ENCODE peak calls at places on chromosome 19, in four cellular contexts. U, I, Z and F are unnamed samples.

GRCh38 chr19:8363803-8364771 is at the start of gene ANGPTL4:
- DNase-seq in U (peak), I (peak), Z (peak), F (no peak)

GRCh38 chr19:17469092-17469370 is 1.3 kb upstream of the SLC27A1 start:
- DNase-seq in U (no peak), I (no peak), Z (no peak), F (no peak)

GRCh38 chr19:17380426-17381138 is 3.4 kb upstream of the PLVAP start:
- DNase-seq in U (no peak), I (no peak), Z (no peak), F (no peak)

GRCh38 chr19:861756-862528 is 2.5 kb downstream of the CFD start:
- DNase-seq in U (no peak), I (peak), Z (peak), F (peak)

GRCh38 chr19:33665776-33666175 is 44.0 kb downstream of the CHST8 start:
- DNase-seq in U (peak), I (no peak), Z (no peak), F (no peak)

GRCh38 chr19:49949735-49950589 is 11.0 kb downstream of the SIGLEC11 start:
- DNase-seq in U (peak), I (no peak), Z (no peak), F (no peak)

GRCh38 chr19:40133491-40133890 is 42.7 kb upstream of the ZNF780A start:
- DNase-seq in U (no peak), I (no peak), Z (no peak), F (no peak)

GRCh38 chr19:1136201-1136600 is 32.4 kb downstream of the GPX4 start:
- DNase-seq in U (no peak), I (no peak), Z (no peak), F (no peak)

GRCh38 chr19:33499671-33500506 is 21.7 kb downstream of the PEPD start:
- DNase-seq in U (peak), I (no peak), Z (no peak), F (no peak)

GRCh38 chr19:55081773-55082022 is 6.0 kb downstream of the EPS8L1 start:
- DNase-seq in U (no peak), I (no peak), Z (peak), F (no peak)

GRCh38 chr19:3669134-3669436 is 31.2 kb downstream of the PIP5K1C start:
- DNase-seq in U (no peak), I (no peak), Z (no peak), F (no peak)

GRCh38 chr19:11684987-11685675 is 53.6 kb downstream of the ZNF823 start:
- DNase-seq in U (no peak), I (no peak), Z (no peak), F (no peak)

GRCh38 chr19:38506723-38507550 is 73.4 kb downstream of the RYR1 start:
- DNase-seq in U (peak), I (peak), Z (peak), F (peak)

GRCh38 chr19:50826492-50827240 is 3.1 kb upstream of the KLK1 start:
- DNase-seq in U (peak), I (no peak), Z (no peak), F (no peak)

GRCh38 chr19:16106121-16106520 is 5.6 kb upstream of the RAB8A start:
- DNase-seq in U (no peak), I (peak), Z (no peak), F (no peak)

GRCh38 chr19:38361633-38362075 is 12.7 kb upstream of the PSMD8 start:
- DNase-seq in U (peak), I (peak), Z (peak), F (peak)

GRCh38 chr19:31173991-31174390 is 175.2 kb downstream of the TSHZ3 start:
- DNase-seq in U (no peak), I (no peak), Z (no peak), F (no peak)

GRCh38 chr19:34306824-34307223 is 52.5 kb downstream of the GARRE1 start:
- DNase-seq in U (no peak), I (no peak), Z (no peak), F (no peak)

GRCh38 chr19:31583148-31583547 is 233.9 kb upstream of the TSHZ3 start:
- DNase-seq in U (no peak), I (no peak), Z (no peak), F (no peak)

GRCh38 chr19:44960906-44961734 is 5.9 kb downstream of the CLPTM1 start:
- DNase-seq in U (no peak), I (no peak), Z (no peak), F (no peak)

GRCh38 chr19:13215572-13216380 is 65.6 kb downstream of the IER2 start:
- DNase-seq in U (no peak), I (no peak), Z (no peak), F (no peak)

GRCh38 chr19:34662919-34663318 is 14.0 kb downstream of the SCGB2B2 start:
- DNase-seq in U (no peak), I (peak), Z (no peak), F (no peak)

GRCh38 chr19:15113245-15114152 is 6.3 kb downstream of the SYDE1 start:
- DNase-seq in U (peak), I (no peak), Z (peak), F (no peak)